ENCODE peak calls at places on chromosomes 4 and X, in seven cellular contexts. R, F, S, J, L, X and H are unnamed samples.

GRCh38 chr4:133812236-133812635 is 389.4 kb downstream of the PABPC4L start:
- DNase-seq in F (no peak), X (no peak), S (no peak), J (no peak), R (no peak), L (no peak), H (no peak)

GRCh38 chr4:64341711-64342110 is 67.5 kb downstream of the TECRL start:
- DNase-seq in F (no peak), S (no peak), L (no peak), X (no peak), R (no peak), J (no peak), H (no peak)

GRCh38 chrX:65871671-65872311 is 168.1 kb downstream of the VSIG4 start:
- DNase-seq in R (peak), F (no peak), X (peak), J (peak), S (no peak), L (no peak), H (no peak)

GRCh38 chr4:83197555-83198235 is 83.2 kb upstream of the PLAC8 start:
- DNase-seq in F (no peak), S (no peak), X (peak), L (no peak), R (no peak), J (no peak), H (no peak)

GRCh38 chrX:10722804-10723364 is 102.5 kb upstream of the MID1 start:
- DNase-seq in J (peak), L (no peak), R (no peak), X (peak), F (no peak), S (no peak), H (peak)

GRCh38 chr4:53557601-53558000 is 33.7 kb downstream of the LNX1 start:
- DNase-seq in J (no peak), L (no peak), S (no peak), R (no peak), F (no peak), X (no peak), H (no peak)

GRCh38 chr4:165201806-165202205 is 5.6 kb upstream of the KLHL2 start:
- DNase-seq in F (no peak), S (no peak), R (no peak), X (no peak), L (no peak), J (no peak), H (no peak)

GRCh38 chr4:25981749-25982148 is 67.7 kb downstream of the SMIM20 start:
- DNase-seq in R (no peak), L (no peak), X (no peak), F (no peak), S (no peak), J (no peak), H (no peak)

GRCh38 chr4:79164961-79165610 is 160.8 kb downstream of the NAA11 start:
- DNase-seq in R (no peak), S (no peak), X (no peak), L (no peak), J (no peak), F (no peak), H (no peak)

GRCh38 chr4:110058677-110059076 is 139.7 kb downstream of the ELOVL6 start:
- DNase-seq in S (no peak), L (no peak), X (no peak), F (no peak), R (no peak), J (no peak), H (no peak)

GRCh38 chr4:66655505-66655904 is 889.8 kb downstream of the CENPC start:
- DNase-seq in L (no peak), X (no peak), F (no peak), S (no peak), J (no peak), R (no peak), H (no peak)

GRCh38 chr4:121726642-121727268 is 30.0 kb upstream of the ANXA5 start:
- DNase-seq in S (no peak), J (peak), L (no peak), R (peak), X (peak), F (no peak), H (no peak)

GRCh38 chrX:32572644-32573043 is 638.7 kb downstream of the DMD start:
- DNase-seq in J (peak), S (no peak), R (no peak), F (no peak), L (no peak), X (no peak), H (no peak)

GRCh38 chr4:26692014-26692726 is 108.3 kb downstream of the TBC1D19 start:
- DNase-seq in F (no peak), X (no peak), S (no peak), J (peak), R (no peak), L (no peak), H (no peak)

GRCh38 chrX:15451913-15452312 is 41.2 kb downstream of the PIR start:
- DNase-seq in F (no peak), X (no peak), S (no peak), L (no peak), J (peak), R (no peak), H (no peak)

GRCh38 chr4:39568805-39569204 is 41.6 kb upstream of the UGDH start:
- DNase-seq in R (peak), L (no peak), X (peak), J (peak), F (no peak), S (no peak), H (no peak)

GRCh38 chr4:27217261-27217769 is 356.7 kb downstream of the STIM2 start:
- DNase-seq in L (no peak), S (no peak), R (no peak), J (no peak), F (no peak), X (no peak), H (no peak)

GRCh38 chrX:123740006-123740405 is 7.2 kb upstream of the THOC2 start:
- DNase-seq in F (no peak), X (no peak), L (no peak), J (no peak), R (no peak), S (no peak), H (no peak)

GRCh38 chrX:47722260-47722659 is 63.3 kb upstream of the UXT start:
- DNase-seq in R (no peak), S (no peak), X (no peak), F (no peak), L (no peak), J (no peak), H (no peak)

GRCh38 chr4:145101091-145101490 is 3.0 kb downstream of the ABCE1 start:
- DNase-seq in J (no peak), X (no peak), S (no peak), R (no peak), F (no peak), L (no peak), H (no peak)

GRCh38 chr4:1048781-1049590 is 37.6 kb downstream of the FGFRL1 start:
- DNase-seq in L (no peak), X (no peak), R (no peak), S (no peak), J (peak), F (no peak), H (no peak)

GRCh38 chr4:110197421-110198398 is 705 bp downstream of the ELOVL6 start:
- DNase-seq in R (no peak), F (peak), S (peak), L (no peak), J (peak), X (peak), H (peak)

GRCh38 chr4:143699331-143700059 is 980 bp downstream of the FREM3 start:
- DNase-seq in F (no peak), J (no peak), L (no peak), R (no peak), X (no peak), S (no peak), H (no peak)

GRCh38 chr4:80029364-80029763 is 43.7 kb downstream of the ANTXR2 start:
- DNase-seq in R (no peak), S (no peak), F (no peak), X (no peak), J (no peak), L (no peak), H (no peak)

GRCh38 chr4:186701273-186701672 is 22.4 kb downstream of the FAT1 start:
- DNase-seq in J (peak), R (no peak), S (no peak), F (no peak), L (no peak), X (no peak), H (no peak)

GRCh38 chr4:159363376-159363775 is 260.5 kb downstream of the RAPGEF2 start:
- DNase-seq in J (no peak), R (no peak), X (no peak), F (no peak), S (no peak), L (no peak), H (no peak)

GRCh38 chr4:7000421-7001176 is 42.6 kb upstream of the TADA2B start:
- DNase-seq in S (no peak), F (no peak), J (no peak), X (no peak), R (no peak), L (no peak), H (no peak)

GRCh38 chr4:26032142-26032541 is 118.1 kb downstream of the SMIM20 start:
- DNase-seq in R (no peak), S (no peak), X (no peak), L (no peak), F (no peak), J (peak), H (no peak)

GRCh38 chr4:43882470-43882869 is 566.1 kb downstream of the KCTD8 start:
- DNase-seq in L (no peak), S (no peak), R (no peak), J (no peak), X (no peak), F (no peak), H (no peak)

GRCh38 chr4:56976283-56976877 is 1.0 kb downstream of the NOA1 start:
- DNase-seq in S (no peak), J (no peak), X (no peak), F (no peak), R (no peak), L (no peak), H (no peak)

GRCh38 chr4:98387345-98388017 is 126.3 kb downstream of the RAP1GDS1 start:
- DNase-seq in S (no peak), X (no peak), R (no peak), J (no peak), F (no peak), L (no peak), H (no peak)